ENCODE peak calls at places on chromosomes 1 and 21, in four cellular contexts. One of them, this sample, is unnamed.

GRCh38 chr1:209435654-209436566 is 147.6 kb upstream of the CAMK1G start:
- DNase-seq in heart left ventricle: peak; percentile 74
- DNase-seq in astrocyte of the cerebellum: peak; percentile 63
- DNase-seq in right cardiac atrium: peak; percentile 74
- DNase-seq in this sample: peak; percentile 30

GRCh38 chr1:208207388-208208131 is 36.6 kb downstream of the PLXNA2 start:
- DNase-seq in right cardiac atrium: peak; percentile 73
- DNase-seq in heart left ventricle: no peak
- DNase-seq in astrocyte of the cerebellum: peak; percentile 88
- DNase-seq in this sample: peak; percentile 71

GRCh38 chr1:90391116-90391515 is 326.0 kb downstream of the BARHL2 start:
- DNase-seq in astrocyte of the cerebellum: peak; percentile 70
- DNase-seq in heart left ventricle: no peak
- DNase-seq in right cardiac atrium: no peak
- DNase-seq in this sample: no peak

GRCh38 chr1:222643603-222643936 is 25.7 kb downstream of the MIA3 start:
- DNase-seq in right cardiac atrium: peak; percentile 51
- DNase-seq in heart left ventricle: no peak
- DNase-seq in astrocyte of the cerebellum: no peak
- DNase-seq in this sample: no peak

GRCh38 chr1:11338351-11338809 is 65.4 kb downstream of the UBIAD1 start:
- DNase-seq in right cardiac atrium: no peak
- DNase-seq in astrocyte of the cerebellum: no peak
- DNase-seq in heart left ventricle: no peak
- DNase-seq in this sample: no peak

GRCh38 chr1:182262425-182262824 is 129.2 kb downstream of the GLUL start:
- DNase-seq in astrocyte of the cerebellum: no peak
- DNase-seq in right cardiac atrium: no peak
- DNase-seq in heart left ventricle: no peak
- DNase-seq in this sample: no peak

GRCh38 chr1:108829498-108829916 is 27.4 kb downstream of the AKNAD1 start:
- DNase-seq in heart left ventricle: no peak
- DNase-seq in astrocyte of the cerebellum: no peak
- DNase-seq in right cardiac atrium: no peak
- DNase-seq in this sample: no peak

GRCh38 chr1:229579101-229579651 is 20.7 kb upstream of the ABCB10 start:
- DNase-seq in right cardiac atrium: peak; percentile 83
- DNase-seq in astrocyte of the cerebellum: no peak
- DNase-seq in heart left ventricle: peak; percentile 70
- DNase-seq in this sample: no peak

GRCh38 chr1:41918450-41919043 is at the start of gene HIVEP3:
- DNase-seq in astrocyte of the cerebellum: no peak
- DNase-seq in heart left ventricle: no peak
- DNase-seq in right cardiac atrium: no peak
- DNase-seq in this sample: no peak

GRCh38 chr1:109282497-109282951 is 421 bp downstream of the PSRC1 start:
- DNase-seq in astrocyte of the cerebellum: no peak
- DNase-seq in heart left ventricle: no peak
- DNase-seq in right cardiac atrium: no peak
- DNase-seq in this sample: no peak

GRCh38 chr1:22611530-22611947 is 24.9 kb upstream of the C1QA start:
- DNase-seq in heart left ventricle: no peak
- DNase-seq in right cardiac atrium: no peak
- DNase-seq in astrocyte of the cerebellum: peak; percentile 47
- DNase-seq in this sample: peak; percentile 84

GRCh38 chr1:207673399-207673798 is 28.5 kb downstream of the CR1L start:
- DNase-seq in heart left ventricle: no peak
- DNase-seq in right cardiac atrium: no peak
- DNase-seq in astrocyte of the cerebellum: no peak
- DNase-seq in this sample: no peak

GRCh38 chr1:42931108-42931539 is 27.5 kb downstream of the SLC2A1 start:
- DNase-seq in right cardiac atrium: no peak
- DNase-seq in astrocyte of the cerebellum: no peak
- DNase-seq in heart left ventricle: no peak
- DNase-seq in this sample: no peak

GRCh38 chr1:72845342-72845741 is 563.0 kb upstream of the NEGR1 start:
- DNase-seq in heart left ventricle: no peak
- DNase-seq in astrocyte of the cerebellum: peak; percentile 5
- DNase-seq in right cardiac atrium: no peak
- DNase-seq in this sample: no peak

GRCh38 chr1:197485790-197486189 is 217.7 kb downstream of the CRB1 start:
- DNase-seq in heart left ventricle: no peak
- DNase-seq in right cardiac atrium: no peak
- DNase-seq in astrocyte of the cerebellum: no peak
- DNase-seq in this sample: no peak

GRCh38 chr1:229768232-229768631 is 142.2 kb downstream of the URB2 start:
- DNase-seq in right cardiac atrium: no peak
- DNase-seq in astrocyte of the cerebellum: no peak
- DNase-seq in heart left ventricle: no peak
- DNase-seq in this sample: no peak

GRCh38 chr1:224872832-224873644 is 56.4 kb upstream of the DNAH14 start:
- DNase-seq in heart left ventricle: no peak
- DNase-seq in right cardiac atrium: no peak
- DNase-seq in astrocyte of the cerebellum: no peak
- DNase-seq in this sample: no peak

GRCh38 chr1:156814571-156815260 is 1.9 kb downstream of the SH2D2A start:
- DNase-seq in astrocyte of the cerebellum: no peak
- DNase-seq in right cardiac atrium: no peak
- DNase-seq in heart left ventricle: no peak
- DNase-seq in this sample: no peak

GRCh38 chr1:226569879-226570547 is 21.4 kb downstream of the STUM start:
- DNase-seq in right cardiac atrium: no peak
- DNase-seq in astrocyte of the cerebellum: no peak
- DNase-seq in heart left ventricle: no peak
- DNase-seq in this sample: no peak

GRCh38 chr1:109918077-109918606 is 7.5 kb downstream of the CSF1 start:
- DNase-seq in right cardiac atrium: no peak
- DNase-seq in astrocyte of the cerebellum: no peak
- DNase-seq in heart left ventricle: no peak
- DNase-seq in this sample: peak; percentile 20

GRCh38 chr21:41509206-41509496 is 1.2 kb upstream of the TMPRSS2 start:
- DNase-seq in heart left ventricle: no peak
- DNase-seq in astrocyte of the cerebellum: no peak
- DNase-seq in right cardiac atrium: no peak
- DNase-seq in this sample: peak; percentile 36

GRCh38 chr1:115669002-115669673 is 27.4 kb downstream of the VANGL1 start:
- DNase-seq in heart left ventricle: no peak
- DNase-seq in astrocyte of the cerebellum: peak; percentile 81
- DNase-seq in right cardiac atrium: no peak
- DNase-seq in this sample: no peak

GRCh38 chr1:6260961-6261614 is at the start of gene GPR153:
- DNase-seq in right cardiac atrium: peak; percentile 79
- DNase-seq in heart left ventricle: no peak
- DNase-seq in astrocyte of the cerebellum: no peak
- DNase-seq in this sample: no peak

GRCh38 chr1:118381197-118381596 is 196.2 kb upstream of the SPAG17 start:
- DNase-seq in heart left ventricle: no peak
- DNase-seq in right cardiac atrium: no peak
- DNase-seq in astrocyte of the cerebellum: no peak
- DNase-seq in this sample: no peak

GRCh38 chr21:21002137-21002536 is 3.9 kb downstream of the NCAM2 start:
- DNase-seq in right cardiac atrium: no peak
- DNase-seq in heart left ventricle: no peak
- DNase-seq in astrocyte of the cerebellum: no peak
- DNase-seq in this sample: no peak

GRCh38 chr1:243628476-243628907 is 221.6 kb downstream of the AKT3 start:
- DNase-seq in astrocyte of the cerebellum: no peak
- DNase-seq in heart left ventricle: no peak
- DNase-seq in right cardiac atrium: no peak
- DNase-seq in this sample: no peak

GRCh38 chr1:228366062-228366850 is 40.4 kb downstream of the TRIM11 start:
- DNase-seq in heart left ventricle: peak; percentile 49
- DNase-seq in astrocyte of the cerebellum: no peak
- DNase-seq in right cardiac atrium: peak; percentile 58
- DNase-seq in this sample: peak; percentile 1

GRCh38 chr1:1290238-1290731 is 10.0 kb downstream of the SCNN1D start:
- DNase-seq in heart left ventricle: peak; percentile 84
- DNase-seq in right cardiac atrium: peak; percentile 84
- DNase-seq in astrocyte of the cerebellum: peak; percentile 5
- DNase-seq in this sample: peak; percentile 87

GRCh38 chr1:201126832-201127754 is at the start of gene ASCL5:
- DNase-seq in right cardiac atrium: no peak
- DNase-seq in heart left ventricle: no peak
- DNase-seq in astrocyte of the cerebellum: no peak
- DNase-seq in this sample: peak; percentile 71

GRCh38 chr1:24938276-24938675 is 8.2 kb upstream of the RUNX3 start:
- DNase-seq in heart left ventricle: no peak
- DNase-seq in astrocyte of the cerebellum: no peak
- DNase-seq in right cardiac atrium: no peak
- DNase-seq in this sample: no peak

GRCh38 chr1:24934300-24935195 is 4.5 kb upstream of the RUNX3 start:
- DNase-seq in astrocyte of the cerebellum: no peak
- DNase-seq in heart left ventricle: no peak
- DNase-seq in right cardiac atrium: no peak
- DNase-seq in this sample: no peak

GRCh38 chr1:24935196-24935526 is 5.1 kb upstream of the RUNX3 start:
- DNase-seq in heart left ventricle: no peak
- DNase-seq in astrocyte of the cerebellum: no peak
- DNase-seq in right cardiac atrium: no peak
- DNase-seq in this sample: no peak

GRCh38 chr1:24935615-24936484 is 5.8 kb upstream of the RUNX3 start:
- DNase-seq in astrocyte of the cerebellum: no peak
- DNase-seq in right cardiac atrium: no peak
- DNase-seq in heart left ventricle: no peak
- DNase-seq in this sample: no peak

GRCh38 chr1:24936688-24937087 is 6.6 kb upstream of the RUNX3 start:
- DNase-seq in heart left ventricle: no peak
- DNase-seq in right cardiac atrium: no peak
- DNase-seq in astrocyte of the cerebellum: no peak
- DNase-seq in this sample: no peak
- H3K4me3 ChIP-seq in heart left ventricle: no peak overlapping the region
- H3K4me3 ChIP-seq in right cardiac atrium: no peak overlapping the region
- H3K4me3 ChIP-seq in astrocyte of the cerebellum: no peak overlapping the region
- H3K4me3 ChIP-seq in this sample: no peak overlapping the region

DNA sequence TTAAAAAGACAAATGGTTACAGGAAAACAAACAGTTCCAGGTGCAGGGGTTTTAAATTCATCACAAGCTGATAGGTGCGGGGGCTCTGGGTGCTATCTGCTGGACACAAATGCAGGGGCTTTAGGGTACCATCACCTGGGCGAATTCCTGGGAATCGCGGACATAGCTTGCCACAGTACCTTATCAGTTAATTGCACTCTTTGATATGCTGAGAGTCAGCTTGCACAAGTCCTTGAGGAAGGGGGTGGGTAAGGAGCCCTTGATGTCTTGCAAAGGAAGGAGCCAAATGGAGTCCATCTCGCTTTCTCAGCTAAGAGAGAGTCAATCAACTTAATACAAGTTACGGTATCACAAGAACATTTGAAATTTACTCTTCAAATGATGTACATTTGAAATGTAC is 25.4 kb upstream of the TMEM54 start:
- DNase-seq in astrocyte of the cerebellum: no peak
- DNase-seq in heart left ventricle: no peak
- DNase-seq in right cardiac atrium: no peak
- DNase-seq in this sample: no peak
- H3K4me3 ChIP-seq in astrocyte of the cerebellum: no peak overlapping the region
- H3K4me3 ChIP-seq in heart left ventricle: no peak overlapping the region
- H3K4me3 ChIP-seq in right cardiac atrium: no peak overlapping the region
- H3K4me3 ChIP-seq in this sample: no peak overlapping the region

GRCh38 chr1:15802234-15802965 is 5.0 kb downstream of the UQCRHL start:
- DNase-seq in astrocyte of the cerebellum: no peak
- DNase-seq in right cardiac atrium: no peak
- DNase-seq in heart left ventricle: no peak
- DNase-seq in this sample: no peak

GRCh38 chr1:15796086-15796462 is 11.4 kb downstream of the UQCRHL start:
- DNase-seq in heart left ventricle: no peak
- DNase-seq in right cardiac atrium: no peak
- DNase-seq in astrocyte of the cerebellum: no peak
- DNase-seq in this sample: no peak

GRCh38 chr1:15799928-15800835 is 7.3 kb downstream of the UQCRHL start:
- DNase-seq in heart left ventricle: no peak
- DNase-seq in right cardiac atrium: peak; percentile 68
- DNase-seq in astrocyte of the cerebellum: no peak
- DNase-seq in this sample: peak; percentile 82

GRCh38 chr1:15797614-15798390 is 9.6 kb downstream of the UQCRHL start:
- DNase-seq in right cardiac atrium: no peak
- DNase-seq in astrocyte of the cerebellum: no peak
- DNase-seq in heart left ventricle: no peak
- DNase-seq in this sample: peak; percentile 67

GRCh38 chr1:15799004-15799867 is 8.2 kb downstream of the UQCRHL start:
- DNase-seq in right cardiac atrium: peak; percentile 76
- DNase-seq in heart left ventricle: no peak
- DNase-seq in astrocyte of the cerebellum: peak; percentile 90
- DNase-seq in this sample: peak; percentile 60
- H3K4me3 ChIP-seq in right cardiac atrium: no peak overlapping the region
- H3K4me3 ChIP-seq in heart left ventricle: no peak overlapping the region
- H3K4me3 ChIP-seq in astrocyte of the cerebellum: no peak overlapping the region
- H3K4me3 ChIP-seq in this sample: no peak overlapping the region

GRCh38 chr21:29649370-29649963 is 290.3 kb downstream of the GRIK1 start:
- DNase-seq in astrocyte of the cerebellum: no peak
- DNase-seq in heart left ventricle: no peak
- DNase-seq in right cardiac atrium: no peak
- DNase-seq in this sample: no peak

GRCh38 chr21:29647353-29647781 is 292.4 kb downstream of the GRIK1 start:
- DNase-seq in right cardiac atrium: no peak
- DNase-seq in heart left ventricle: no peak
- DNase-seq in astrocyte of the cerebellum: no peak
- DNase-seq in this sample: no peak

GRCh38 chr21:29654203-29654602 is 285.6 kb downstream of the GRIK1 start:
- DNase-seq in right cardiac atrium: no peak
- DNase-seq in heart left ventricle: no peak
- DNase-seq in astrocyte of the cerebellum: no peak
- DNase-seq in this sample: no peak

GRCh38 chr21:29648710-29649240 is 291.0 kb downstream of the GRIK1 start:
- DNase-seq in heart left ventricle: no peak
- DNase-seq in right cardiac atrium: no peak
- DNase-seq in astrocyte of the cerebellum: no peak
- DNase-seq in this sample: no peak

GRCh38 chr21:29650561-29651022 is 289.2 kb downstream of the GRIK1 start:
- DNase-seq in right cardiac atrium: no peak
- DNase-seq in heart left ventricle: no peak
- DNase-seq in astrocyte of the cerebellum: no peak
- DNase-seq in this sample: no peak
- H3K4me3 ChIP-seq in right cardiac atrium: no peak overlapping the region
- H3K4me3 ChIP-seq in heart left ventricle: no peak overlapping the region
- H3K4me3 ChIP-seq in astrocyte of the cerebellum: no peak overlapping the region
- H3K4me3 ChIP-seq in this sample: no peak overlapping the region

DNA sequence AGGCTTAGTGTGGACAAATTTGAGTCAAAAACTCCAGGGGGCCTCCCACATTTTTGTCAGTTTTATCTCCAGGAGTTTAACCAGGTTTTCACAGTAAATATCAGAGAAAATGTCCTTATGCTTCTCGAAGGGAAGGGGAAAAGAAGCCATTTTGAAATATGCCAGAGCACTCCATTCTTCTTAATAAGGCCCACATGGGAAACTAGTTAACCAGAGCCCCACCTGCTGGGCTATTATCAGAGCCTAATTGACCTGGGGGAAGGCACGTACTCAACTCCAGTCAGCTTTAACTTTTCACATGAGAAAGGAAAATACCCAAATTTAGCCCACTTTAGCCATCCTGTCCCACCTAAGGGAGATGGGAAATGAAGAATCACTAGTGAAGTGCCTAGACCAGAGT is 296.3 kb downstream of the PTBP2 start:
- DNase-seq in astrocyte of the cerebellum: no peak
- DNase-seq in heart left ventricle: no peak
- DNase-seq in right cardiac atrium: no peak
- DNase-seq in this sample: no peak
- H3K4me3 ChIP-seq in astrocyte of the cerebellum: no peak overlapping the region
- H3K4me3 ChIP-seq in heart left ventricle: no peak overlapping the region
- H3K4me3 ChIP-seq in right cardiac atrium: no peak overlapping the region
- H3K4me3 ChIP-seq in this sample: no peak overlapping the region